ENCODE peak calls at places on chromosomes 11 and 22, in six cellular contexts. V is CD4-positive, CD25-positive, alpha-beta regulatory T cell; A is IMR-90; P is ovary; I is right lobe of liver; H is aorta. T is an unnamed sample.

GRCh38 chr11:103326070-103326794 is 217.0 kb downstream of the DYNC2H1 start:
- DNase-seq in V (no peak), A (peak; percentile 78), P (no peak), I (no peak), H (peak; percentile 71), T (peak; percentile 92)

GRCh38 chr22:35517769-35518530 is 22.7 kb upstream of the RASD2 start:
- DNase-seq in V (no peak), A (no peak), P (no peak), I (no peak), H (no peak), T (peak; percentile 44)

GRCh38 chr11:72079776-72080325 is 491 bp downstream of the NUMA1 start:
- DNase-seq in V (peak; percentile 28), A (no peak), P (no peak), I (no peak), H (no peak), T (no peak)

GRCh38 chr11:36488096-36488495 is 22.0 kb downstream of the TRAF6 start:
- DNase-seq in V (no peak), A (no peak), P (no peak), I (no peak), H (no peak), T (no peak)

GRCh38 chr11:120326228-120326627 is 1.1 kb downstream of the TLCD5 start:
- DNase-seq in V (no peak), A (peak; percentile 86), P (no peak), I (no peak), H (no peak), T (no peak)

GRCh38 chr11:129950319-129951034 is 52.2 kb downstream of the PRDM10 start:
- DNase-seq in V (no peak), A (peak; percentile 65), P (peak; percentile 16), I (peak; percentile 52), H (no peak), T (no peak)

GRCh38 chr11:108713076-108713790 is 48.4 kb downstream of the DDX10 start:
- DNase-seq in V (no peak), A (peak; percentile 73), P (no peak), I (no peak), H (no peak), T (peak; percentile 20)

GRCh38 chr22:46671824-46672432 is 51.7 kb downstream of the GRAMD4 start:
- DNase-seq in V (no peak), A (no peak), P (no peak), I (no peak), H (no peak), T (no peak)

DNA sequence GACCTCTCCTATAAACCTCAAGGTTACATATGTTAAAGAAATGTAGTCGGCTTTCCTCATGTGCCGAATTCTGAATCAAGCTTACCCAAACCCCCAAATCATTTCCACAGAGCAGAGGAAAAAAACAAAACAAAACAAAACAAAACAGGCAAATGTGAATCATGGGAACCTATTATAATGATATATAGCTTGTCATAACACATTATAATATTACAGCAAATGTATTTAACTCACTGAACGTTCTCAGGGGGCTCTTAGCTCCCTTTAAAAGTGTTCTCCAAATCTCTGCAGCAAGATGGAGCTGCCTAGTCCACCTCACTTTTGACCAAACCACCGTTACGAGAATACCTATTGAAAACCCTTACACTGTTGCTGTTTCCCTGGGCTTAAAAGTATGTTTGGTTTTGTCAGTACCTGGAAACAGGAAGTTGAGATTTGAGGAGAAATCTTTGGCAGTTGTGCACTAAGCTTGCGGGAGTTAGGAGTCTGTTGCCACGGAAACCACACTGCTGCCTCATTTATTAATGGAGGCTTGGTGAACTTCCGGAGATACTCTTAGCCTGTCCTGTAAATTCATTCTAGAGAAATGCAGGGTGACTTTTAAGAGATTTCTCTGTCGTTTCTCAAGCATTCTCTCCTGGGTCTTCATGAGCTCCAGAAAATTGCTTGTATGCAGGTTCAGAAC is 167.0 kb upstream of the RASSF10 start:
- DNase-seq in V (no peak), A (peak; percentile 84), P (peak; percentile 60), I (no peak), H (no peak), T (peak; percentile 42)
- H3K4me1 ChIP-seq in V (peaks cover 4% of the 10 kb centered on the region), A (peaks cover 25% of the 10 kb centered on the region), P (peaks cover 28% of the 10 kb centered on the region), I (peaks cover 24% of the 10 kb centered on the region), H (peaks cover 9% of the 10 kb centered on the region), T (peaks cover 27% of the 10 kb centered on the region)

DNA sequence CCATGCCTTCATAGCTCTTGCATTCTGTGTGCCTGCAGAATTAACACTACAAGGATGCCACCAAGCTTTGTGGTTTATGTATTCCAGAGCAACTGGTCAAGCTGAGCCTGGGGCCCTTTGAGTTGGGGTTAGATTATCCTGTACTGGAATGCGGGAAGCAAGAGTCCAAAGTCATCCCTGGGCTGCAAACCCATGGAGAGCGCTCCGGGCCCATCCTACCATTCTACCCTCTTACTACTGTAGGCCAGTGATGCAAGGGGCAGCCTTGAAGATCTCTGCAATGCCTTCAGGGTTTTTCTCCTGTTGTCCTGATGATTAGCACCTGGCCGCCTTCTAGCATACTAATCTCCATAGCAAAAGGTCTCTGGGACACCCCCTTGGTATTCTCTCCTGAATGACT is 51.3 kb downstream of the TUG1 start:
- DNase-seq in V (no peak), A (no peak), P (no peak), I (no peak), H (no peak), T (no peak)
- H3K27me3 ChIP-seq in V (no peaks in the 10 kb centered on the region), A (no peaks in the 10 kb centered on the region), P (no peaks in the 10 kb centered on the region), I (no peaks in the 10 kb centered on the region), H (no peaks in the 10 kb centered on the region), T (no peaks in the 10 kb centered on the region)

DNA sequence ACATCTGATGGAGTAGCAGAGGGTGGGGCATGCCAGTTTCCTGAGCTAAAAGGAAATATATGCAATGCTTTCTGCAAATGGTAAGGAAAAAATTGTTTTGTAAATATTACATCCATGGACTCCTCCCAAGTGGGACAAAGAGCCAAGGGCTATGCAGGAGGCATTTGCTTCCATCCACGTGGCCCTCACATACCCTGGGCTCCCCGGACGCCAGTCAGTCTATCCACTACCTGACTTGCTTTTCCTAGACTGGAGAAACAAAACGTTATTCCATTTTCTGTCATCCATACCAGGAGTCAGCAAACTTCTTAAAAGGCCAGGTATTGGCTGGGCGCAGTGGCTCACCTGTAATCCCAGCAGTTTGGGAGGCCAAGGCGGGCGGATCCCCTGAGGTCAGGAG is 59.8 kb upstream of the PITPNB start:
- DNase-seq in V (no peak), A (no peak), P (no peak), I (peak; percentile 24), H (no peak), T (no peak)
- H3K4me1 ChIP-seq in V (no peaks in the 10 kb centered on the region), A (no peaks in the 10 kb centered on the region), P (peaks cover 8% of the 10 kb centered on the region), I (no peaks in the 10 kb centered on the region), H (no peaks in the 10 kb centered on the region), T (no peaks in the 10 kb centered on the region)

DNA sequence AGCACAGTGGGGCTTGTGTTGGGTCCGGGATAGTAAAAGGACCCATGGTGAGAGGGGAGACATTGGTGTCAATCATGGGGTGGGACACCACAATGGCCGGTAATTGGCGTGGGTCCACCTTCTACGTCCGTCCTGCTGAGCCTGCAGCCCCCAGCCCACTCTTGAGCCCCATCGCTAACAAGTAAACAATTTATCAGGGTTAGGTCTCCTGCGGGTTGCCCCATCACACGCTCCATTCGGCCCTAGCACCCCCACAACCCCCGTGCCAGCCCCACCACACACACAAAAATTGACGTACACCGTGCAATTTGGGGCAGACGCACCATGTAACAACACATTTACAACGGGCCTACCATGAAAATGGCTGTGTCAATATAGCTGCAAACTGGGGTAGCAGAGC is 86.5 kb upstream of the HTATIP2 start:
- DNase-seq in V (no peak), A (no peak), P (no peak), I (no peak), H (no peak), T (no peak)
- H3K27me3 ChIP-seq in V (peaks cover 7% of the 10 kb centered on the region), A (peaks cover 8% of the 10 kb centered on the region), P (no peaks in the 10 kb centered on the region), I (no peaks in the 10 kb centered on the region), H (no peaks in the 10 kb centered on the region), T (peaks cover 80% of the 10 kb centered on the region)

DNA sequence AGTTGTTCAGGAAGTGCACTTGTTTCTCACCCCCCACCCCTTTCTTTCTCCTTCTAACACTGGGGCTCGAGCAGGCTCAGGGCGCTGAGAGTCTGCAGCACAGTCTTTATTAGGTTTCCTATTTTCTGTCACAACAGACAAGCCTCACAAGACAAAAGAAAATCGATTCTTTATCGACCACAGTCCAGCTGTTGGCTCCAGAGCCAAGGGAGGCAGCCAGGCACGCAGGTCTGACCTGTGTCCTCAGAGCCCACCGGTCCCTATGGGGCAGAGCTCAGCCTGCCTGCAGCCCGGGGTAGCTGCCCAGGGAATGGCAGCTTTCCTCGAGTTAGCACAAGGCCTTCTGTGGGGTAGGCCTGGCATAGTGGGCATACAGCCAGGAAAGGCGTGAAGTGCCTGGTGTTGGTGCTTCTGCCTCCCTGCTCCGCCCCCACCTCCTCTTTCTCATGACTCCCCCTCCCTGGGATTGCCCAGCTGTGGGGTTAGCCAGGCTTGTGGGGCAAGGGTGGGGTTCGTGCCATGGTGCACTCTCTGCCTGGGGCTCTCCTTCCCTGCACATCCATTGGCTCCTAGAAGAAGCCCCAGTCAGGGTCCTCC is 236.9 kb upstream of the NCAM1 start:
- DNase-seq in V (no peak), A (no peak), P (no peak), I (no peak), H (no peak), T (no peak)
- H3K4me1 ChIP-seq in V (no peaks in the 10 kb centered on the region), A (no peaks in the 10 kb centered on the region), P (no peaks in the 10 kb centered on the region), I (no peaks in the 10 kb centered on the region), H (no peaks in the 10 kb centered on the region), T (no peaks in the 10 kb centered on the region)